ENCODE peak calls at places on chromosomes 2 and 18, in seven cellular contexts. K, E, O, M, L, G and B are unnamed samples.

GRCh38 chr2:95032341-95032740 is 6.8 kb downstream of the MAL start:
- DNase-seq in K (no peak), E (no peak), O (no peak), M (no peak), L (no peak), G (no peak), B (no peak)

GRCh38 chr18:58263055-58263732 is 219.2 kb downstream of the NEDD4L start:
- DNase-seq in K (no peak), E (no peak), O (no peak), M (peak), L (no peak), G (no peak), B (no peak)

GRCh38 chr2:215921884-215922283 is 91.5 kb downstream of the MREG start:
- DNase-seq in K (no peak), E (no peak), O (no peak), M (peak), L (peak), G (no peak), B (peak)

GRCh38 chr2:128720440-128721022 is 401.9 kb upstream of the HS6ST1 start:
- DNase-seq in K (no peak), E (peak), O (no peak), M (no peak), L (no peak), G (peak), B (no peak)

GRCh38 chr2:216021768-216022167 is 8.4 kb upstream of the MREG start:
- DNase-seq in K (no peak), E (no peak), O (no peak), M (no peak), L (no peak), G (no peak), B (no peak)

GRCh38 chr2:233059797-233060499 is at the start of gene INPP5D:
- DNase-seq in K (no peak), E (peak), O (no peak), M (no peak), L (no peak), G (peak), B (no peak)

GRCh38 chr2:223896751-223897320 is 48.3 kb downstream of the WDFY1 start:
- DNase-seq in K (no peak), E (no peak), O (no peak), M (peak), L (no peak), G (peak), B (peak)

GRCh38 chr2:10297950-10298349 is 4.8 kb upstream of the HPCAL1 start:
- DNase-seq in K (no peak), E (peak), O (no peak), M (peak), L (peak), G (no peak), B (no peak)

GRCh38 chr18:78986018-78986481 is 6.4 kb downstream of the SALL3 start:
- DNase-seq in K (no peak), E (no peak), O (peak), M (no peak), L (no peak), G (peak), B (peak)

GRCh38 chr2:54079331-54079730 is 36.1 kb upstream of the ACYP2 start:
- DNase-seq in K (no peak), E (no peak), O (no peak), M (no peak), L (no peak), G (no peak), B (no peak)

GRCh38 chr2:121707344-121707919 is 29.2 kb downstream of the NIFK start:
- DNase-seq in K (no peak), E (no peak), O (no peak), M (no peak), L (no peak), G (no peak), B (no peak)

GRCh38 chr2:168687314-168687713 is 115.1 kb upstream of the NOSTRIN start:
- DNase-seq in K (no peak), E (peak), O (no peak), M (peak), L (no peak), G (peak), B (no peak)

GRCh38 chr2:176130917-176131616 is 1.6 kb downstream of the HOXD8 start:
- DNase-seq in K (no peak), E (no peak), O (no peak), M (no peak), L (no peak), G (no peak), B (no peak)

GRCh38 chr2:174590928-174591648 is 6.5 kb downstream of the WIPF1 start:
- DNase-seq in K (no peak), E (no peak), O (no peak), M (peak), L (no peak), G (no peak), B (no peak)

GRCh38 chr18:13823707-13824395 is at the start of gene MC5R:
- DNase-seq in K (no peak), E (peak), O (peak), M (peak), L (peak), G (peak), B (no peak)

GRCh38 chr18:44826418-44827259 is 146.0 kb downstream of the SETBP1 start:
- DNase-seq in K (no peak), E (no peak), O (peak), M (peak), L (peak), G (no peak), B (peak)

GRCh38 chr2:66839551-66840320 is 404.8 kb downstream of the MEIS1 start:
- DNase-seq in K (no peak), E (no peak), O (no peak), M (peak), L (peak), G (no peak), B (peak)

GRCh38 chr18:8607776-8608682 is 1.2 kb upstream of the RAB12 start:
- DNase-seq in K (no peak), E (no peak), O (no peak), M (peak), L (peak), G (peak), B (no peak)

GRCh38 chr18:58513615-58514014 is 115.3 kb downstream of the ALPK2 start:
- DNase-seq in K (no peak), E (no peak), O (no peak), M (no peak), L (no peak), G (no peak), B (no peak)